ENCODE peak calls at places on chromosomes 2 and 18, in ten cellular contexts. Z is lower lobe of right lung; S is stimulated activated CD8-positive, alpha-beta memory T cell treated with anti-CD3 and anti-CD28 coated beads, Interleukin-15, amount 100 ng/mL, for 24 hours; G is right cardiac atrium; D is GM20000; X is Karpas-422; T is body of pancreas; P is AG04449; O is hippocampal formation; Q is activated CD8-positive, alpha-beta T cell treated with anti-CD3 and anti-CD28 coated beads for 36 hours. C is an unnamed sample.

GRCh38 chr2:240919786-240920782 is 13.9 kb downstream of the CROCC2 start:
- DNase-seq in Z (peak), S (no peak), G (peak), D (no peak), X (no peak), T (peak), P (no peak), O (no peak), Q (no peak), C (no peak)

GRCh38 chr2:201568217-201568820 is 75.0 kb downstream of the TMEM237 start:
- DNase-seq in Z (no peak), S (no peak), G (no peak), D (no peak), X (no peak), T (no peak), P (no peak), O (no peak), Q (no peak), C (no peak)

GRCh38 chr2:212911011-212911410 is 240.4 kb downstream of the IKZF2 start:
- DNase-seq in Z (no peak), S (no peak), G (no peak), D (no peak), X (no peak), T (no peak), P (no peak), O (no peak), Q (peak), C (no peak)

GRCh38 chr2:30611572-30611971 is 164.5 kb downstream of the LCLAT1 start:
- DNase-seq in Z (no peak), S (no peak), G (no peak), D (no peak), X (no peak), T (no peak), P (peak), O (no peak), Q (no peak), C (no peak)

GRCh38 chr2:129803067-129803466 is 176.4 kb upstream of the RAB6C start:
- DNase-seq in Z (no peak), S (no peak), G (no peak), D (no peak), X (no peak), T (no peak), P (no peak), O (no peak), Q (no peak), C (no peak)

GRCh38 chr2:239468491-239469017 is 67.7 kb upstream of the HDAC4 start:
- DNase-seq in Z (no peak), S (no peak), G (no peak), D (no peak), X (no peak), T (no peak), P (no peak), O (no peak), Q (no peak), C (no peak)

GRCh38 chr2:169139145-169139544 is 69.8 kb downstream of the DHRS9 start:
- DNase-seq in Z (no peak), S (no peak), G (no peak), D (no peak), X (no peak), T (no peak), P (no peak), O (no peak), Q (no peak), C (no peak)

GRCh38 chr2:10790228-10790973 is 22.2 kb downstream of the PDIA6 start:
- DNase-seq in Z (no peak), S (no peak), G (no peak), D (peak), X (no peak), T (no peak), P (no peak), O (no peak), Q (peak), C (no peak)

GRCh38 chr2:196170681-196171247 is 614 bp downstream of the STK17B start:
- DNase-seq in Z (peak), S (no peak), G (peak), D (no peak), X (peak), T (peak), P (no peak), O (no peak), Q (peak), C (peak)

GRCh38 chr2:174833737-174834136 is 69.5 kb upstream of the CHRNA1 start:
- DNase-seq in Z (no peak), S (no peak), G (no peak), D (no peak), X (no peak), T (no peak), P (no peak), O (no peak), Q (peak), C (no peak)

GRCh38 chr2:222677981-222678380 is 6.5 kb downstream of the MOGAT1 start:
- DNase-seq in Z (no peak), S (no peak), G (no peak), D (no peak), X (no peak), T (no peak), P (no peak), O (no peak), Q (no peak), C (no peak)

GRCh38 chr2:2777876-2778275 is 446.8 kb upstream of the MYT1L start:
- DNase-seq in Z (no peak), S (no peak), G (no peak), D (no peak), X (no peak), T (no peak), P (no peak), O (no peak), Q (no peak), C (no peak)

GRCh38 chr2:88006912-88007439 is 9.4 kb downstream of the RNU2-63P start:
- DNase-seq in Z (no peak), S (no peak), G (no peak), D (no peak), X (no peak), T (no peak), P (no peak), O (no peak), Q (no peak), C (no peak)

GRCh38 chr18:60534539-60534938 is 162.0 kb upstream of the MC4R start:
- DNase-seq in Z (no peak), S (no peak), G (no peak), D (no peak), X (no peak), T (no peak), P (peak), O (no peak), Q (no peak), C (no peak)

GRCh38 chr18:76823574-76823973 is 1.2 kb downstream of the ZNF236 start:
- DNase-seq in Z (peak), S (no peak), G (peak), D (peak), X (peak), T (no peak), P (no peak), O (no peak), Q (no peak), C (no peak)

GRCh38 chr2:48315847-48316194 is 214.1 kb upstream of the STON1 start:
- DNase-seq in Z (peak), S (peak), G (no peak), D (peak), X (peak), T (no peak), P (no peak), O (no peak), Q (peak), C (no peak)

GRCh38 chr2:218168016-218168415 is 1.3 kb upstream of the CXCR1 start:
- DNase-seq in Z (no peak), S (no peak), G (no peak), D (no peak), X (no peak), T (no peak), P (no peak), O (no peak), Q (no peak), C (no peak)

GRCh38 chr2:237432484-237433092 is 18.6 kb upstream of the COL6A3 start:
- DNase-seq in Z (peak), S (peak), G (peak), D (no peak), X (no peak), T (no peak), P (no peak), O (no peak), Q (peak), C (no peak)

GRCh38 chr18:68391801-68392200 is 323.1 kb downstream of the TMX3 start:
- DNase-seq in Z (no peak), S (no peak), G (no peak), D (no peak), X (no peak), T (no peak), P (no peak), O (no peak), Q (no peak), C (no peak)

GRCh38 chr2:85266424-85267041 is 61.3 kb downstream of the TGOLN2 start:
- DNase-seq in Z (peak), S (peak), G (peak), D (peak), X (peak), T (peak), P (no peak), O (no peak), Q (peak), C (peak)

GRCh38 chr2:165636959-165637358 is 157.1 kb downstream of the GALNT3 start:
- DNase-seq in Z (no peak), S (no peak), G (no peak), D (no peak), X (no peak), T (no peak), P (no peak), O (no peak), Q (no peak), C (no peak)

GRCh38 chr18:33113421-33113820 is 327.1 kb downstream of the CCDC178 start:
- DNase-seq in Z (no peak), S (no peak), G (no peak), D (no peak), X (no peak), T (no peak), P (no peak), O (no peak), Q (no peak), C (no peak)

GRCh38 chr2:190404487-190404886 is 3.7 kb upstream of the MFSD6 start:
- DNase-seq in Z (no peak), S (no peak), G (no peak), D (no peak), X (no peak), T (no peak), P (peak), O (peak), Q (peak), C (no peak)

GRCh38 chr2:145166716-145167115 is 646.8 kb upstream of the ZEB2 start:
- DNase-seq in Z (no peak), S (no peak), G (no peak), D (no peak), X (no peak), T (no peak), P (no peak), O (no peak), Q (no peak), C (no peak)

GRCh38 chr18:59145055-59145454 is 5.4 kb downstream of the SEC11C start:
- DNase-seq in Z (no peak), S (no peak), G (no peak), D (no peak), X (no peak), T (peak), P (no peak), O (no peak), Q (no peak), C (no peak)

GRCh38 chr2:215531284-215531683 is 95.4 kb upstream of the FN1 start:
- DNase-seq in Z (no peak), S (no peak), G (no peak), D (no peak), X (no peak), T (no peak), P (no peak), O (no peak), Q (no peak), C (no peak)

GRCh38 chr18:79681484-79682387 is 2.1 kb downstream of the CTDP1 start:
- DNase-seq in Z (no peak), S (no peak), G (no peak), D (no peak), X (peak), T (no peak), P (no peak), O (no peak), Q (peak), C (no peak)

GRCh38 chr2:85994421-85994777 is 105.6 kb upstream of the ST3GAL5 start:
- DNase-seq in Z (no peak), S (no peak), G (no peak), D (no peak), X (no peak), T (no peak), P (no peak), O (no peak), Q (no peak), C (no peak)

GRCh38 chr2:32941944-32942690 is 4.6 kb upstream of the LTBP1 start:
- DNase-seq in Z (no peak), S (no peak), G (no peak), D (no peak), X (no peak), T (no peak), P (no peak), O (no peak), Q (no peak), C (no peak)

GRCh38 chr2:172253190-172254052 is 150.7 kb upstream of the DLX2 start:
- DNase-seq in Z (no peak), S (no peak), G (peak), D (no peak), X (no peak), T (peak), P (peak), O (no peak), Q (peak), C (no peak)

GRCh38 chr2:182319556-182319955 is 107.3 kb downstream of the PDE1A start:
- DNase-seq in Z (no peak), S (no peak), G (no peak), D (no peak), X (no peak), T (no peak), P (no peak), O (no peak), Q (no peak), C (no peak)

GRCh38 chr2:112757265-112757664 is 7.1 kb downstream of the CKAP2L start:
- DNase-seq in Z (peak), S (no peak), G (no peak), D (no peak), X (no peak), T (no peak), P (no peak), O (no peak), Q (no peak), C (no peak)

GRCh38 chr2:73825408-73825807 is 3.4 kb upstream of the STAMBP start:
- DNase-seq in Z (no peak), S (no peak), G (no peak), D (no peak), X (no peak), T (no peak), P (no peak), O (no peak), Q (no peak), C (no peak)

GRCh38 chr2:175004980-175005832 is at the start of gene CHN1:
- DNase-seq in Z (peak), S (peak), G (peak), D (peak), X (peak), T (peak), P (no peak), O (peak), Q (peak), C (peak)

GRCh38 chr18:53496028-53496427 is 728.4 kb downstream of the MBD2 start:
- DNase-seq in Z (no peak), S (no peak), G (no peak), D (no peak), X (no peak), T (no peak), P (no peak), O (no peak), Q (no peak), C (no peak)

C was measured in GM13976.